ENCODE peak calls at places on chromosome 21, in five cellular contexts. M is ovary, S is fibroblast of lung, V is kidney, Z is IMR-90. T is an unnamed sample.

GRCh38 chr21:45996311-45997204 is 15.0 kb downstream of the COL6A1 start:
- DNase-seq in M (peak; percentile 30), S (no peak), Z (no peak), V (peak; percentile 59), T (no peak)

GRCh38 chr21:33007747-33008146 is 18.0 kb upstream of the OLIG2 start:
- DNase-seq in V (no peak), S (no peak), Z (no peak), M (no peak), T (no peak)

GRCh38 chr21:17848228-17848627 is 29.1 kb upstream of the C21orf91 start:
- DNase-seq in M (no peak), S (peak; percentile 97), V (no peak), Z (peak; percentile 97), T (no peak)

GRCh38 chr21:28781602-28782274 is 210.9 kb downstream of the LTN1 start:
- DNase-seq in M (no peak), S (peak; percentile 66), V (no peak), Z (peak; percentile 51), T (peak; percentile 17)

GRCh38 chr21:38714998-38715397 is 90.7 kb upstream of the ETS2 start:
- DNase-seq in M (no peak), V (no peak), S (no peak), Z (no peak), T (no peak)

GRCh38 chr21:33894736-33895288 is 20.8 kb downstream of the ATP5PO start:
- DNase-seq in Z (peak; percentile 89), S (peak; percentile 87), M (peak; percentile 77), V (peak; percentile 86), T (peak; percentile 93)

GRCh38 chr21:37710555-37711293 is 205.5 kb downstream of the KCNJ6 start:
- DNase-seq in Z (peak; percentile 68), V (no peak), S (peak; percentile 71), M (no peak), T (no peak)

GRCh38 chr21:29298348-29299045 is at the start of gene BACH1:
- DNase-seq in S (peak; percentile 91), M (peak; percentile 91), V (peak; percentile 97), Z (peak; percentile 91), T (peak; percentile 88)

GRCh38 chr21:46634966-46635323 is 529 bp upstream of the PRMT2 start:
- DNase-seq in Z (peak; percentile 87), S (peak; percentile 93), V (no peak), M (no peak), T (no peak)

GRCh38 chr21:27369234-27369633 is 402.3 kb upstream of the ADAMTS5 start:
- DNase-seq in Z (no peak), M (no peak), S (no peak), V (no peak), T (no peak)

GRCh38 chr21:27581168-27581567 is 614.3 kb upstream of the ADAMTS5 start:
- DNase-seq in Z (peak; percentile 63), V (no peak), S (no peak), M (no peak), T (no peak)

GRCh38 chr21:16422702-16423101 is 692.9 kb downstream of the USP25 start:
- DNase-seq in S (no peak), Z (no peak), V (no peak), M (no peak), T (peak; percentile 55)

GRCh38 chr21:18370292-18370691 is 33.3 kb downstream of the TMPRSS15 start:
- DNase-seq in Z (no peak), S (no peak), M (no peak), V (no peak), T (no peak)

DNA sequence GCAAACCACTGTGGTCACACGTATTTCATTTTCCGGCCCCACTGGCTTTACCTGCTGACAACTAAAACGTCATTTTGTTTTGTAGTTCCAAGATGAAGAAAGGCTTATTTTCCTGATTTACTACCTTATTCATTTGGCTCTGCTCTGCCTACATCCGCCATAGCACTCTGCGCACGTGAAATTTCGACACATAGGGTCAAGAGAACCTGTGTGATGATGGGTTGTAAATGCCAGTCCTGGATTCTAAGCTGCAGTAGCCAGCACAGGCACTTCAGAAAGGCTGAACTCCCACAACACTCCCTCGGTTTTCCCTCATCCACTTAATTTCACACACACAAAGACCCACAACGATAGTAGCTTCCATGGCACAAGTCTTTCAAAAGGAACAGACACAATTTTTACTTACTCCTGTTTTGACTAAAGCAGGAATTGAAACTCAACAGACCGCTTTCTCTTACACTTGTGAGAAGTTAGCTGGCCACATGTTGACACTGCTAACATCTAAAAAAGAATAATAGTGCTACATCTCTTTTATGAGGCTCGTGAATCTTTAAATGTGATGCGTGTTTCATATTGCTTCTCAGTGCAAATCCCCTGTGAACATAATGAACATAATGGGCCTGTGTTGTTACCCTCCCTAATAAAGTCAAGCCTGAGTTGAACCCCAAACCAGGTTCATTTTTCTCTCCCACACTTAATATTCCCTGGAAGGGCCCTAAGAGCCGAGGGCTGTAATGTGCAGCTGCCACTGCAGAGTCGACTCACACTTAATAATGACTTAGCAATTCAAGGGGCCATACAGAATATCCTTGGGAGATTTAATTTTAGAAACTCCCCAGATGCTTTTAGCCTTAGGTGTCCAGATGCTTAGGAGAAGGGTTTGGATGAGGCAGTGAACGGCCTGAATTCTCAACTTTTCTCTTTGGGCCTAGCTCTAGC is 1.5 kb upstream of the RUNX1 start:
- DNase-seq in Z (peak; percentile 70), M (no peak), V (no peak), S (no peak), T (no peak)
- H3K4me1 ChIP-seq in Z (peaks cover 31% of the 10 kb centered on the region), M (peaks cover 1% of the 10 kb centered on the region), V (peaks cover 3% of the 10 kb centered on the region), S (peaks cover 14% of the 10 kb centered on the region), T (no peaks in the 10 kb centered on the region)

DNA sequence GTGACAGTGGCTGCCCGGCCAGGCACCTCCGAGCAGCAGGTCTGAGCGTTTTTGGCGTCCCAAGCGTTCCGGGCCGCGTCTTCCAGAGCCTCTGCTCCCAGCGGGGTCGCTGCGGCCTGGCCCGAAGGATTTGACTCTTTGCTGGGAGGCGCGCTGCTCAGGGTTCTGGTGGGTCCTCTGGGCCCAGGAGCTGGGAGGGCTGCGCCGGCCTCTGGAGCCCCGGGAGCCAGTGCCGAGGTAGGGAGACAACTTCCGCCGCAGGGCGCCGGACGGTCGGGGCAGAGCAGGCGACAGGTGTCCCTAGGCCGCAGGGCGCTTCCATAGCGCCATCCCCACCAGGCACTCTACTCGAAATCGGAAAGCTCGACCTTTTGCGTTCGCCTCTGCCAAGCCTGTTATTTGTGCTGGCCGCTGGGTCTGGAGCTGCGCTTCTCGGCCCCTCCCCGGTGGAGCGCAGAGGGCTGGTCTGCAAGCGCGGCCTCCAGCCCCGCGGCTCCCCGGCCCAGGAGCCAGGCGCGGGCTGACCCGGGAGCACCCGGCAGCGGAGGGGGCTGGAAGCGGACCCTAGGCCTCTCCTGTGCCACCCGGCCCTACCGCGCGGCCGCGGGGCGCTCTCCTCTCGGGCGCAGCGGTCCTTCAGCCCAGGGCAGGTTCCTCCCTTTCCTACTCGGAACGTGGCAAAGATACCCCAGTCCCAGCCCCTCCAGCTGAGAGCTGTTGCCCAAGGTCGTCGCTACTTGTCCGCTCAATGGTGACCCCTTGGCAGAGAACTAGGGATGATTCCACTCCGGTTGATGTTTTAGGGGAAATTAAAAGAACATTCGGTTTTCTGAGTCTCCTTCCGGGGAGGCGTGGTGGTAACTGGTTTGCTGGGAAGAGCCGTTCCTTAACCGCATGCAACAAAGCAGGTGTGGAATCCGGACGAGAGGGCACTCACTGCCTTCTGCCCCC is 2.3 kb downstream of the SIM2 start:
- DNase-seq in S (no peak), Z (no peak), M (no peak), V (peak; percentile 75), T (no peak)
- H3K4me3 ChIP-seq in S (no peak overlapping the region), Z (peak overlapping the region; percentile 57), M (peak overlapping the region; percentile 9), V (peak overlapping the region; percentile 56), T (peak overlapping the region; percentile 55)

GRCh38 chr21:42467613-42467983 is 28.4 kb downstream of the RSPH1 start:
- DNase-seq in V (no peak), Z (no peak), M (no peak), S (no peak), T (no peak)
- H3K4me1 ChIP-seq in V (peaks cover 10% of the 10 kb centered on the region), Z (no peaks in the 10 kb centered on the region), M (no peaks in the 10 kb centered on the region), S (no peaks in the 10 kb centered on the region), T (no peaks in the 10 kb centered on the region)

DNA sequence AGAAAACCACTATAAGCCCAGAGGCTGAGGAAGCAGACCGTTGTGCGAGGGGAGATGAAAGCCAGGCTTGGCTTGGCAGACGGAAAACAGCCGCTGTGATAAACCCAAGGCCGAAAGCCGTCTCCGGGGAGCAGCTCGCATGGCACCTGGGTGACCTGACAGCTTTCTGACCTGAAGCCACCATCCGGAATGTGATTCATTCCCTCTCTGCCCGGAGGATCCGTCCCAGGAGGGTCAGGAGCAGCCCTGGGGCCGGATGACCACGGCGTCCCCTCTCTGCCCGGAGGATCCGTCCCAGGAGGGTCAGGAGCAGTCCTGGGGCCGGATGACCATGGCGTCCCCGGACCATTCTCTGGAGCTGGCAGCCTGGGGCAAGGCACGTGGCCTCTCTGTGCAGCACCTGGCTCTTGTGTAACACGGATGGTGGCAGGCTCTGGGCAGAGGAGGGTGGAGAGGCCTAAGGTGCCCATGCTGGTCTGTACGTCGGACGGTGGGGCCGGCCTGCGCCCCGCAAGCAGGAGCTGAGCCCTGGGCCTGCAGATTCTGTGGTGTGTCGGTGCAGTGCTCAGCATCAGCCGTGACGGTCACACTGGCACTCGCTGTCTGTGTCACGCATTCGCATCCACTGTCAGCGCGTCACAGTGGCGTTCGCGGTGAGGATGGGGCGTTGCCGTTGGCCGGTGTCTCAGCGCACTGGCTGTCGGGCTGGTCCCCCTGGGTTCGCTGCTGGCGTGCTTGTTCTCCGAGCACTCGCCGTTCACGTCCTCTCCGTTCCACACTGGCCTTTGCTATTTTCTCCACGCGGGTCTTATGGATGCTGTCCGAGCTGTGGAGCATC is 50.3 kb downstream of the SLX9 start:
- DNase-seq in Z (no peak), M (no peak), S (no peak), V (peak; percentile 69), T (no peak)
- H3K4me3 ChIP-seq in Z (no peak overlapping the region), M (no peak overlapping the region), S (no peak overlapping the region), V (no peak overlapping the region), T (no peak overlapping the region)

DNA sequence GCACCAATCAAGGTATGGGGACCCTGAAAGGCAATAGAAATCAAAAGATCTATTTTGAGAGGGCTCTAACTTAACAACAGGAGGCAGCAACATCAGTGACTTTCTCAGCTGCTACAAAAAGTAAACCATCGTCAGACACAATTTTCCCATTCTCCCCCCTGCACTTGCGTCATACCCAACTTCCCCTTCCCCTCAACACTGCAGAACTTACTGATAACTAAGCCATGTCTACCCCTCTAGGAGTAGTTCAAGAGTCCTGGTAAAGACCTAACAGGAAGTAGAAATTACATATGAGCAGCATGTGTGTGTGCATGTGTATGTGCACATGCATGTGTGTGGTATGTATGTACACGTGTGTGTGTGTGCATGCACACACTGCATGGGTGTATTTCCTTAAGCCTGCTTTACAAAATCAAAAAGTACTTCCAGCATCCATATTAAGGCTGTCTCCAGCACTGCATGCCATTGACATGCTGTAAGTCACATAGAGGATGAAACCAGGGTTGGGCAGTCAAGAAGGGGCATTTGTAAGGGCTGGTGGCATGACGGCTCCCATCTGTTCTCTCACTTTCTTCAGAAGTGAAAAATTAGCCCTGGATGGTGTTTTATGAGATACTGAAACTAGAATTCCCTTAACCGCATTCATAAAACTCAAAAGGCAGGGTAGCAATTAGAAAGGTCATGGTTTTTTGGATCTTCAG is 460.1 kb upstream of the RUNX1 start:
- DNase-seq in Z (no peak), S (no peak), M (no peak), V (no peak), T (no peak)
- H3K4me1 ChIP-seq in Z (peaks cover 8% of the 10 kb centered on the region), S (no peaks in the 10 kb centered on the region), M (peaks cover 3% of the 10 kb centered on the region), V (no peaks in the 10 kb centered on the region), T (no peaks in the 10 kb centered on the region)

GRCh38 chr21:44471341-44471740 is 16.0 kb downstream of the LRRC3 start:
- DNase-seq in S (no peak), V (no peak), Z (no peak), M (no peak), T (peak; percentile 80)
- H3K4me3 ChIP-seq in S (no peak overlapping the region), V (no peak overlapping the region), Z (no peak overlapping the region), M (no peak overlapping the region), T (no peak overlapping the region)

GRCh38 chr21:44868707-44869106 is 4.8 kb downstream of the PTTG1IP start:
- DNase-seq in V (no peak), S (no peak), M (no peak), Z (no peak), T (no peak)
- H3K4me1 ChIP-seq in V (peaks cover 62% of the 10 kb centered on the region), S (peaks cover 42% of the 10 kb centered on the region), M (peaks cover 27% of the 10 kb centered on the region), Z (peaks cover 41% of the 10 kb centered on the region), T (peaks cover 12% of the 10 kb centered on the region)

T was measured in HAP-1.